ENCODE peak calls at places on chromosomes 1 and 21, in ten cellular contexts. M, I, X, R, H, K, S, Z, D and Y are unnamed samples.

GRCh38 chr1:156508205-156508954 is 7.8 kb upstream of the MEF2D start:
- DNase-seq in M (no peak), I (peak; percentile 29), X (no peak), R (peak; percentile 95), H (no peak), K (no peak), S (no peak), Z (peak; percentile 41), D (peak; percentile 55), Y (peak; percentile 19)

GRCh38 chr21:36696640-36697472 is 2.1 kb upstream of the SIM2 start:
- DNase-seq in M (no peak), I (no peak), X (no peak), R (no peak), H (no peak), K (peak; percentile 55), S (no peak), Z (no peak), D (no peak), Y (no peak)

GRCh38 chr1:203473781-203474305 is 1.8 kb upstream of the PRELP start:
- DNase-seq in M (no peak), I (no peak), X (no peak), R (peak; percentile 53), H (no peak), K (no peak), S (no peak), Z (no peak), D (no peak), Y (no peak)

GRCh38 chr1:183227963-183228649 is 42.0 kb downstream of the LAMC2 start:
- DNase-seq in M (no peak), I (peak; percentile 54), X (peak; percentile 69), R (no peak), H (peak; percentile 54), K (peak; percentile 48), S (peak; percentile 68), Z (no peak), D (peak; percentile 44), Y (no peak)

GRCh38 chr1:183218981-183219621 is 33.0 kb downstream of the LAMC2 start:
- DNase-seq in M (peak; percentile 52), I (no peak), X (no peak), R (peak; percentile 93), H (peak; percentile 58), K (peak; percentile 53), S (peak; percentile 73), Z (no peak), D (peak; percentile 4), Y (no peak)

GRCh38 chr1:44014365-44015104 is 16.7 kb downstream of the SLC6A9 start:
- DNase-seq in M (no peak), I (no peak), X (no peak), R (no peak), H (no peak), K (no peak), S (no peak), Z (peak; percentile 19), D (no peak), Y (peak; percentile 70)

GRCh38 chr1:21932127-21932526 is 5.0 kb downstream of the HSPG2 start:
- DNase-seq in M (no peak), I (peak; percentile 68), X (peak; percentile 89), R (peak; percentile 91), H (peak; percentile 72), K (no peak), S (no peak), Z (no peak), D (no peak), Y (no peak)

GRCh38 chr1:206782448-206782847 is 10.2 kb upstream of the IL10 start:
- DNase-seq in M (no peak), I (no peak), X (no peak), R (no peak), H (no peak), K (no peak), S (no peak), Z (no peak), D (no peak), Y (no peak)

GRCh38 chr1:195761102-195761501 is 847.1 kb downstream of the KCNT2 start:
- DNase-seq in M (no peak), I (no peak), X (no peak), R (no peak), H (no peak), K (no peak), S (no peak), Z (no peak), D (no peak), Y (no peak)

GRCh38 chr1:209896346-209896745 is 41.7 kb upstream of the SYT14 start:
- DNase-seq in M (no peak), I (no peak), X (no peak), R (no peak), H (no peak), K (peak; percentile 79), S (no peak), Z (no peak), D (peak; percentile 19), Y (no peak)

GRCh38 chr1:111593403-111594127 is 26.0 kb upstream of the RAP1A start:
- DNase-seq in M (no peak), I (peak; percentile 31), X (no peak), R (no peak), H (peak; percentile 4), K (peak; percentile 31), S (no peak), Z (no peak), D (no peak), Y (no peak)

GRCh38 chr1:157968951-157969350 is 24.5 kb upstream of the KIRREL1 start:
- DNase-seq in M (no peak), I (peak; percentile 88), X (peak; percentile 89), R (no peak), H (peak; percentile 60), K (peak; percentile 89), S (no peak), Z (no peak), D (peak; percentile 87), Y (no peak)

GRCh38 chr1:77925536-77925935 is 37.1 kb downstream of the NEXN start:
- DNase-seq in M (no peak), I (peak; percentile 21), X (peak; percentile 68), R (no peak), H (no peak), K (no peak), S (no peak), Z (no peak), D (peak; percentile 46), Y (no peak)

GRCh38 chr1:202135221-202135721 is 9.3 kb downstream of the ARL8A start:
- DNase-seq in M (no peak), I (peak; percentile 66), X (peak; percentile 71), R (peak; percentile 81), H (peak; percentile 60), K (peak; percentile 70), S (peak; percentile 87), Z (peak; percentile 56), D (peak; percentile 59), Y (peak; percentile 53)

GRCh38 chr21:16079830-16080229 is 350.0 kb downstream of the USP25 start:
- DNase-seq in M (no peak), I (peak; percentile 38), X (peak; percentile 14), R (no peak), H (no peak), K (peak; percentile 13), S (peak; percentile 59), Z (no peak), D (peak; percentile 37), Y (no peak)

GRCh38 chr1:61132176-61133047 is 50.1 kb downstream of the NFIA start:
- DNase-seq in M (no peak), I (no peak), X (peak; percentile 78), R (no peak), H (peak; percentile 91), K (no peak), S (no peak), Z (no peak), D (peak; percentile 48), Y (no peak)

GRCh38 chr1:152448496-152448895 is 34.4 kb upstream of the CRNN start:
- DNase-seq in M (no peak), I (no peak), X (no peak), R (no peak), H (no peak), K (no peak), S (no peak), Z (no peak), D (no peak), Y (no peak)

GRCh38 chr1:234256359-234256758 is 116.9 kb upstream of the COA6 start:
- DNase-seq in M (no peak), I (peak; percentile 35), X (peak; percentile 3), R (no peak), H (no peak), K (peak; percentile 68), S (no peak), Z (no peak), D (peak; percentile 65), Y (no peak)

GRCh38 chr1:212977781-212978645 is 27.7 kb downstream of the VASH2 start:
- DNase-seq in M (no peak), I (no peak), X (no peak), R (no peak), H (no peak), K (no peak), S (no peak), Z (no peak), D (peak; percentile 46), Y (no peak)

GRCh38 chr1:110007458-110007857 is 22.9 kb downstream of the AHCYL1 start:
- DNase-seq in M (no peak), I (no peak), X (no peak), R (no peak), H (no peak), K (no peak), S (no peak), Z (no peak), D (no peak), Y (no peak)

GRCh38 chr1:93692983-93693591 is 11.4 kb upstream of the BCAR3 start:
- DNase-seq in M (no peak), I (peak; percentile 91), X (peak; percentile 54), R (no peak), H (peak; percentile 77), K (peak; percentile 99), S (peak; percentile 46), Z (no peak), D (peak; percentile 78), Y (no peak)

GRCh38 chr1:5660141-5660935 is 331.9 kb downstream of the NPHP4 start:
- DNase-seq in M (no peak), I (no peak), X (no peak), R (peak; percentile 37), H (no peak), K (no peak), S (peak; percentile 25), Z (no peak), D (no peak), Y (no peak)

GRCh38 chr1:151510614-151510956 is 602 bp upstream of the CGN start:
- DNase-seq in M (no peak), I (no peak), X (no peak), R (no peak), H (no peak), K (no peak), S (no peak), Z (no peak), D (no peak), Y (no peak)

GRCh38 chr1:215083408-215083961 is 948 bp downstream of the KCNK2 start:
- DNase-seq in M (no peak), I (peak; percentile 46), X (peak; percentile 24), R (peak; percentile 65), H (peak; percentile 25), K (peak; percentile 15), S (peak; percentile 80), Z (no peak), D (peak; percentile 27), Y (no peak)

GRCh38 chr1:53646732-53647131 is 92.2 kb downstream of the GLIS1 start:
- DNase-seq in M (no peak), I (no peak), X (no peak), R (no peak), H (no peak), K (no peak), S (no peak), Z (no peak), D (no peak), Y (no peak)

GRCh38 chr21:35226960-35227741 is 178.0 kb upstream of the RUNX1 start:
- DNase-seq in M (no peak), I (no peak), X (no peak), R (no peak), H (no peak), K (no peak), S (no peak), Z (no peak), D (no peak), Y (no peak)

GRCh38 chr1:1090424-1091343 is 16.6 kb upstream of the RNF223 start:
- DNase-seq in M (peak; percentile 18), I (no peak), X (no peak), R (no peak), H (no peak), K (no peak), S (no peak), Z (no peak), D (no peak), Y (no peak)

GRCh38 chr1:9473032-9473792 is 66.1 kb upstream of the SLC25A33 start:
- DNase-seq in M (no peak), I (peak; percentile 95), X (peak; percentile 86), R (peak; percentile 90), H (peak; percentile 24), K (peak; percentile 66), S (no peak), Z (peak; percentile 19), D (peak; percentile 90), Y (no peak)